ENCODE peak calls at places on chromosomes 11 and 22, in seven cellular contexts. Q is GM23248, Z is hepatocyte, M is OCI-LY7, E is PC-3, X is HCT116, D is SK-N-SH. C is an unnamed sample.

GRCh38 chr11:47207459-47207858 is 7.3 kb upstream of the DDB2 start:
- DNase-seq in D (no peak), Z (no peak), Q (no peak), X (no peak), M (no peak), E (no peak), C (no peak)

GRCh38 chr11:80538040-80538439 is 1097.2 kb upstream of the TENM4 start:
- DNase-seq in Z (no peak), M (no peak), X (no peak), D (no peak), Q (no peak), E (no peak), C (no peak)

GRCh38 chr11:69439651-69440464 is 41.6 kb upstream of the LINC01488 start:
- DNase-seq in E (no peak), M (no peak), X (no peak), Z (no peak), Q (peak; percentile 48), D (no peak), C (no peak)

GRCh38 chr11:292211-293121 is 3.5 kb downstream of the PGGHG start:
- DNase-seq in M (no peak), D (no peak), E (no peak), X (no peak), Q (no peak), Z (no peak), C (no peak)

GRCh38 chr11:20452585-20452984 is 65.1 kb downstream of the PRMT3 start:
- DNase-seq in Q (no peak), X (no peak), E (no peak), M (no peak), D (no peak), Z (no peak), C (no peak)

GRCh38 chr11:111735262-111736116 is 30.7 kb downstream of the PPP2R1B start:
- DNase-seq in D (peak; percentile 88), Q (peak; percentile 99), Z (peak; percentile 84), M (no peak), X (no peak), E (peak; percentile 99), C (no peak)

GRCh38 chr11:225734-226453 is 10.2 kb downstream of the SIRT3 start:
- DNase-seq in Z (no peak), Q (peak; percentile 62), E (no peak), M (no peak), X (no peak), D (no peak), C (no peak)

GRCh38 chr11:92225206-92225562 is 566 bp downstream of the FAT3 start:
- DNase-seq in M (no peak), Q (no peak), Z (peak; percentile 17), E (no peak), D (no peak), X (no peak), C (peak; percentile 51)

GRCh38 chr11:88402784-88403183 is 65.2 kb upstream of the CTSC start:
- DNase-seq in D (no peak), M (no peak), Q (peak; percentile 75), Z (no peak), E (peak; percentile 67), X (no peak), C (no peak)

GRCh38 chr22:23240639-23241389 is 60.5 kb downstream of the BCR start:
- DNase-seq in E (peak; percentile 44), M (peak; percentile 30), D (peak; percentile 57), X (no peak), Q (peak; percentile 24), Z (no peak), C (peak; percentile 50)

GRCh38 chr11:47590026-47590861 is 3.8 kb downstream of the FAM180B start:
- DNase-seq in M (no peak), D (no peak), X (no peak), Q (no peak), E (no peak), Z (no peak), C (peak; percentile 15)

GRCh38 chr11:128695539-128696221 is 1.8 kb downstream of the FLI1 start:
- DNase-seq in Z (no peak), Q (peak; percentile 35), E (no peak), D (no peak), X (no peak), M (peak; percentile 78), C (no peak)

GRCh38 chr11:112972399-112973115 is 11.3 kb downstream of the NCAM1 start:
- DNase-seq in Z (no peak), M (no peak), Q (no peak), X (no peak), D (no peak), E (no peak), C (no peak)

GRCh38 chr22:44381761-44382454 is 69.2 kb upstream of the SHISAL1 start:
- DNase-seq in Z (no peak), Q (no peak), D (no peak), X (no peak), M (no peak), E (no peak), C (peak; percentile 39)

GRCh38 chr11:2375341-2375853 is 1.7 kb upstream of the CD81 start:
- DNase-seq in Z (no peak), D (no peak), E (no peak), M (no peak), X (no peak), Q (no peak), C (no peak)

GRCh38 chr22:45831394-45831793 is 145.6 kb downstream of the WNT7B start:
- DNase-seq in X (peak; percentile 6), D (no peak), Q (peak; percentile 48), E (peak; percentile 62), Z (no peak), M (peak; percentile 31), C (no peak)

GRCh38 chr22:46462726-46463371 is 74.6 kb downstream of the CELSR1 start:
- DNase-seq in E (peak; percentile 80), D (no peak), X (peak; percentile 90), Z (peak; percentile 52), Q (peak; percentile 87), M (no peak), C (no peak)

GRCh38 chr11:66868726-66869291 is 11.9 kb downstream of the LRFN4 start:
- DNase-seq in Z (peak; percentile 76), E (peak; percentile 87), Q (no peak), X (peak; percentile 71), D (peak; percentile 71), M (peak; percentile 92), C (peak; percentile 86)
- TF ChIP-seq EZH2phosphoT487 in Z (no peak), E (no peak), Q (no peak), X (no peak), D (no peak), M (no peak), C (no peak)

GRCh38 chr11:64560139-64560771 is 30.8 kb upstream of the SLC22A12 start:
- DNase-seq in X (no peak), Q (peak; percentile 37), M (no peak), Z (no peak), E (no peak), D (no peak), C (no peak)
- TF ChIP-seq EZH2phosphoT487 in X (no peak), Q (no peak), M (no peak), Z (no peak), E (no peak), D (no peak), C (no peak)

DNA sequence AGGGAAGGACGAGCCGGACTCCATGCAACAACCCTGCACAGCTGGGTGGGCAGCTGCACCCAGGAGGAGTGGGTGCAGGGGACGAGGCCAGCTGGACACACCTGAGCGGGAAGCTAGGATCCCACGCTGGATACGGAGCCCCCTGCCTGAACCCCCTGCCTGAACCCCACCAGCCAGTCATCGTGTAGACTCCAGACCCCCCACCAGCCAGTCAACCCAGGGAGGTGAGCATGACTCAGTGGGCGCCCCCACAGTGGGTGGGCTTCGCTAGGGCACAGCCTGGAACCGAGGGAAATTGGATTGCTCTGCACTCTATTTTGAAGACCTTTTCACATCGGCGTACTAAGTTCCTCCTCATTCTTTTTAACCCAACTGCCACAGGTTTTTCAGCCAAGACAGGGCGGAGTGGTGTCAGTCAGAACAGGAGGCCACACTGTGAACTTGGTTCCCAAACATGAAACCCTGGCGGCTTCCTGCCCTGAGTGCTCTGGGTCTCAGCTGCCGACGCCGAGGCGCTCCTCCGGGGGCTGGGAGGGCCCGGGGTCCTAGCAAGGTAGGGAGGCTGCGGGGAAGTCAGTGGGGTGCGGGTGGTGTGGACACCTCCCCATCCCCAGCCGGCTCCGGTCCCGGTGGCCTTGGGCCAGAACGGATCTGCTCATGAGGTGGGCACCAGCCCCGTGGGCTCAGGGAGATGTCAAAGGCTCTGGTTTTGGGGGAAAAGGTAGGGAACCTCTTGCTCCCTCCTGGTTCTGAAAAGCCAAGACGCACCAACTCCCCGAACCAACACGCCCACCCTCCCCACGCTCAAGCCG is 57.0 kb downstream of the BRD1 start:
- DNase-seq in E (no peak), M (no peak), Q (no peak), D (no peak), Z (no peak), X (no peak), C (no peak)
- TF ChIP-seq EZH2phosphoT487 in E (no peak), M (no peak), Q (no peak), D (no peak), Z (no peak), X (no peak), C (no peak)

GRCh38 chr22:24435323-24435645 is 7.9 kb downstream of the ADORA2A start:
- DNase-seq in X (no peak), E (no peak), Z (no peak), D (no peak), Q (no peak), M (peak; percentile 33), C (no peak)

GRCh38 chr22:24433001-24433867 is 5.8 kb downstream of the ADORA2A start:
- DNase-seq in E (no peak), X (no peak), Z (no peak), Q (no peak), M (peak; percentile 39), D (peak; percentile 18), C (no peak)

GRCh38 chr22:24434472-24435322 is 7.3 kb downstream of the ADORA2A start:
- DNase-seq in X (no peak), D (peak; percentile 17), Z (no peak), E (no peak), M (peak; percentile 97), Q (peak; percentile 43), C (no peak)

GRCh38 chr22:24432059-24432853 is 4.9 kb downstream of the ADORA2A start:
- DNase-seq in X (no peak), M (peak; percentile 72), Q (peak; percentile 50), E (no peak), Z (peak; percentile 46), D (peak; percentile 67), C (no peak)

DNA sequence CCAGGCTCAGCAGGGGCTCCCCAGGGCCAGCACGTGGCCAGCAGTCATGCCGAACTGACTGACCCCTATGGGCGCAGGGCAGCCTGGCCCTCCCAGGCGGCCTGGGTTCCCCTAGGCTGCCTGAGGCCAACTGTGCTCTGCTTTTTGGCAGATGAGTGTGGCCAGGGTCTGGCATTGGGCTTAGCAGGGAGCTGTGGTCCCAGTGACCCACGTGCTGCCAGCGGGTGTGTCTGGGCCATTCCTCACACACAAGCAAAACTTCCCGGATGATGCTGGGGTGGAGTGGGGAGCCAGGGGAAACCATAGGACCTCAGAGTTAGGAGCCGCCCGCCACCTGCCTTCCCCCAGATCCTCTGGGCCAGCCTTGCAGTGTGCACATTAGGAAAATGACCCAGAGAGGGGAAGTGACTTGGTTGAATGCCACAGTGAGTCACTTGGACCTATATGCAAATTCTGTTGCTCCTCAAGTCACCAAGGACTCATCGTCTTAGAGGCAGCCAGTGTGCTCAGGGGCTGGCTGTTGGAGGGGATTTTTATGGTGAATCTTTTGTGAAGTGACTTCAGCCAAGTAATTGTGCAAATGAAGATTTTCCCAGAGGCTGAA is 6.6 kb downstream of the ADORA2A start:
- DNase-seq in D (peak; percentile 18), Z (no peak), Q (peak; percentile 85), X (no peak), M (peak; percentile 92), E (peak; percentile 59), C (no peak)
- TF ChIP-seq EZH2phosphoT487 in D (no peak), Z (no peak), Q (no peak), X (no peak), M (no peak), E (no peak), C (no peak)

C was measured in neural progenitor cell.